ENCODE peak calls at places on chromosomes 4 and X, in four cellular contexts. F is MCF 10A, S is choroid plexus epithelial cell, Q is neural crest cell. R is an unnamed sample.

GRCh38 chr4:137471895-137472294 is 60.4 kb downstream of the PCDH18 start:
- DNase-seq in Q (no peak), F (peak), S (no peak), R (no peak)

GRCh38 chr4:83605744-83606172 is 69.8 kb downstream of the GPAT3 start:
- DNase-seq in S (no peak), Q (no peak), F (no peak), R (no peak)

GRCh38 chr4:13912436-13912835 is 284.9 kb upstream of the BOD1L1 start:
- DNase-seq in F (no peak), Q (no peak), S (peak), R (no peak)

GRCh38 chr4:113872426-113873260 is 106.8 kb downstream of the ARSJ start:
- DNase-seq in S (peak), Q (no peak), F (no peak), R (no peak)

GRCh38 chr4:189305500-189305899 is 635.2 kb upstream of the FRG1 start:
- DNase-seq in F (no peak), Q (no peak), S (no peak), R (no peak)

GRCh38 chr4:101201421-101201820 is 145.9 kb downstream of the PPP3CA start:
- DNase-seq in Q (no peak), F (peak), S (no peak), R (no peak)

GRCh38 chr4:111323496-111323895 is 700.6 kb upstream of the PITX2 start:
- DNase-seq in S (peak), F (peak), Q (no peak), R (no peak)

GRCh38 chr4:175308236-175308635 is 390.1 kb downstream of the ADAM29 start:
- DNase-seq in S (no peak), Q (no peak), F (no peak), R (no peak)

GRCh38 chr4:136484996-136485395 is 1047.3 kb downstream of the PCDH18 start:
- DNase-seq in F (no peak), S (no peak), Q (no peak), R (no peak)

GRCh38 chrX:115968436-115969252 is 201.9 kb upstream of the AGTR2 start:
- DNase-seq in Q (peak), F (peak), S (peak), R (no peak)

GRCh38 chrX:11913001-11913400 is 155.0 kb downstream of the MSL3 start:
- DNase-seq in Q (no peak), S (no peak), F (no peak), R (no peak)

GRCh38 chr4:132710971-132711370 is 438.1 kb upstream of the PCDH10 start:
- DNase-seq in Q (no peak), S (no peak), F (no peak), R (no peak)

GRCh38 chr4:139910106-139910505 is 243.9 kb downstream of the MAML3 start:
- DNase-seq in F (no peak), Q (no peak), S (no peak), R (no peak)

GRCh38 chr4:73822389-73822788 is 14.1 kb upstream of the CXCL6 start:
- DNase-seq in F (peak), Q (no peak), S (no peak), R (no peak)

DNA sequence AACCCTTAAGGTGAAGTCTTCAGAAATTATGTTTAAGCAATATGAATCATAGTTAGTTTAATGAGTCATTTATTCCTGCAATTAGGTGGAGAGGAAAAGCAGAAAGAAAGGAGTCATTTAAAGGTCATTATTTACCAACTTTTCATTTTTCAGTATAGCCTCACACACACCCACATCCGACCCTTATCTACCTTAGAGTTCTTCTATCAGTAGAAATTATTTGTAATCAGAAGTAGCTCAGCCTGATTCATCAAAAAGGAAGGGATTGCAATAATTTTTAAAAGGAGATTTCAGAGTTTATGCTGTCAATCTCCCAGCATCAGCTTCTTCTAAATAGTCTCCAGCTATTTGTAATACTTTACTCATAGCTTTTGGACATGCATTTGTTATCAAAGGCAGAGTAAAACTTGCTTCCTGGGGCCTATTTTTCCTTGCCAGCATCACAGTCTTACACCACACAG is 6.0 kb downstream of the ANXA10 start:
- DNase-seq in S (peak), F (peak), Q (no peak), R (no peak)
- TF ChIP-seq CTCF in S (no peak), F (no peak), Q (no peak), R (no peak)

GRCh38 chrX:21382715-21383114 is 8.5 kb downstream of the CNKSR2 start:
- DNase-seq in S (peak), Q (no peak), F (no peak), R (no peak)
- TF ChIP-seq CTCF in S (peak), Q (peak), F (peak), R (peak)

GRCh38 chrX:16144420-16144819 is 21.1 kb downstream of the GRPR start:
- DNase-seq in S (no peak), Q (no peak), F (no peak), R (no peak)
- TF ChIP-seq CTCF in S (no peak), Q (no peak), F (no peak), R (no peak)

DNA sequence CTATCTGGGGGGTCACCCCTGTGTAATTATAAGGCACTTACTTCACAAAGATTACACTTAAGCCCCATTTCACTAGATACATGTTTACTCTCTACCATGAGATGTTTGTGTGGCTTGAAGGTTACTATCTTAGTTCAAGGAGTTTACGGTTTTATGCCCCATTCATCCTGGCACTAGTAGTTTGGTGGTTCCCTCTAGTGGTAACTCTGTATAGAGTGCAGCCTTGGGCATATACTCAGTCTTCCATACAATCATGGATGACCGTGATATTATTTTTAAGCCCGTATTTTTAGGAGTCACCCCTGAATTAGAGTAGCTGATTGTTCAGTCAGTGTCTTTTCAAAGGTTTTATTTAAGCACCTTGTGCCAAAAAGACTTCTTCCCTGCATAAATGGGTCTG is 109.9 kb upstream of the FAM47C start:
- DNase-seq in Q (no peak), S (peak), F (peak), R (no peak)
- TF ChIP-seq CTCF in Q (peak), S (peak), F (peak), R (peak)

DNA sequence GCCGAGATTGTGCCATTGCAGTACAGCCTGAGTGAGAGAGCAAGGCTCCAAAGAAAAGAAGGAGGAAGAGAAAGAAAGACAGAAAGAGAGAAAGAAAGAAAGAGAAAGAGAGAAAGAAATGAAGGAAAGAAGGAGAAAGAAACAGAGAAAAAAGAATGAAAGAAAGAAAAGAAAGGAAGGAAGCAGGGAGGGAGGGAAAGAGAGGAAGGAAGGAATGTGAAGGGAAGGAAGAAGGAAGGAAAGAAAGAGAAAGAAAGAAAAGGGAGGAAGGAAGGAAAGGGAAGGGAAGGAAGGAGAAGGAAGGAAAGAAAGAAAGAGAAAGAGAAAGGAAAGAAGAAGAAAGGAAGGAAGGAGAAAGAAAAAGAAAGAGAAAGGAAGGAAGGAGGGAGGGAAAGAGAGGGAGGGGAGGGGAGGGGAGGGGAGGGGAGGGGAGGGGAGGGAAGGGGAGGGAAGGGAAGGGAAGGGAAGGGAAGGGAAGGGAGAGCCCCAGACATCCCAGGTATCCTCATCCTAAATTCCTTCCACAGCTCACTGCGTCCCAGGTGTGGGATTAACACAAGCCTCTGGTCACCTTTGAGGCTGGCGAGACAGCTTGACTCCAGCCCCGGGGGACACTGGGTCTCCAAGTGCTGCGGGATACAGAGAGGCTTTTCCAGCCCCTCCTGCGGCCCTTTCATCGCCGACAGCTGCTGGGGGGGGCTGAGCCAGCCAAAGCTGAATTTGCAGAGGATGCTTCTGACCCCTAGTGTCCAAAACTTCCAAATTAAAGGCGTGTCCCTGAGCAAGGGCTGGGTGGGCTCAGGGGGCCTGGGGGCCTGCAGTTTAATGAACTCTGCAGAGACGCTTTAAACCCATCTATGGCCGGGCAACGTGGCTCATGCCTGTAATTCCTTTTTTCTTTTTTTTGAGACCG is 24.2 kb upstream of the CSF2RA start:
- DNase-seq in Q (peak), S (no peak), F (no peak), R (no peak)
- TF ChIP-seq CTCF in Q (peak), S (no peak), F (peak), R (peak)

DNA sequence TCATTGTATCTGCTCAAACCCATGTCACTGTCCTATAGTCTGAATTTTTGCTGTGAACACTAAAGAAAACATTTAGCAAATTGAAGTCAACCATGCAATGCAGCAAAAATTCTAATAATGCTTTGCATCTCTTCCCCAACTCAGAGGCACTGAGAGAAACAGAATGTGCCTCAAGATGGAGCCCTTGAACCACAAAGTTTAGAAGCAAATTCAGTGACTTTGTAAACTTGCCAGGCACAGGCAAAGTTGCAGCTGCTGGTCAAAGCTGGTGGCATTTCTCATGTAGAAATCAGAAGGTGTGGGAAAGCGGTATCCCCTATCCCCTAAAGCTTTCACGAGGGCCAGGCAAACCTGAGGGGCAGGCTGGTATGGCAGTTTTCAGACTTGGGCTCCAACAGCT is 121.7 kb upstream of the DIPK2B start:
- DNase-seq in Q (no peak), F (peak), S (peak), R (no peak)
- TF ChIP-seq CTCF in Q (peak), F (peak), S (peak), R (no peak)